ENCODE peak calls at places on chromosome 18, in six cellular contexts. E is HCT116, A is HepG2, P is H1, J is K562, F is GM12878. U is an unnamed sample.

GRCh38 chr18:29531746-29532145 is 1354.8 kb upstream of the CDH2 start:
- DNase-seq in E (no peak), J (no peak), P (no peak), F (no peak), A (no peak), U (no peak)

GRCh38 chr18:26617151-26617554 is 68.8 kb upstream of the KCTD1 start:
- DNase-seq in A (peak; percentile 25), P (no peak), E (peak; percentile 47), F (no peak), J (no peak), U (peak; percentile 12)

GRCh38 chr18:54112356-54112755 is 112.1 kb downstream of the MBD2 start:
- DNase-seq in F (no peak), A (no peak), J (no peak), E (no peak), P (no peak), U (no peak)

GRCh38 chr18:48216639-48217280 is 192.4 kb downstream of the ZBTB7C start:
- DNase-seq in F (no peak), E (no peak), J (no peak), P (no peak), A (no peak), U (no peak)

GRCh38 chr18:67135981-67136380 is 380.5 kb downstream of the DSEL start:
- DNase-seq in A (no peak), E (no peak), J (no peak), P (no peak), F (no peak), U (no peak)

GRCh38 chr18:3710712-3711269 is 260.8 kb downstream of the TGIF1 start:
- DNase-seq in A (no peak), J (peak; percentile 31), E (no peak), F (no peak), P (no peak), U (no peak)

GRCh38 chr18:35642802-35643201 is 61.3 kb downstream of the GALNT1 start:
- DNase-seq in P (no peak), J (no peak), F (no peak), E (no peak), A (no peak), U (no peak)

GRCh38 chr18:68944826-68945225 is 146.9 kb downstream of the CCDC102B start:
- DNase-seq in P (no peak), E (no peak), F (no peak), J (no peak), A (no peak), U (no peak)

GRCh38 chr18:59516356-59517155 is 157.5 kb upstream of the LMAN1 start:
- DNase-seq in F (no peak), J (peak; percentile 48), A (peak; percentile 94), P (no peak), E (no peak), U (no peak)

GRCh38 chr18:907171-907879 is 2.7 kb downstream of the ADCYAP1 start:
- DNase-seq in P (peak; percentile 70), E (no peak), A (no peak), F (no peak), J (no peak), U (no peak)

GRCh38 chr18:48803518-48803917 is 147.2 kb downstream of the SMAD7 start:
- DNase-seq in E (no peak), P (peak; percentile 37), A (no peak), F (no peak), J (peak; percentile 39), U (no peak)

GRCh38 chr18:55781481-55781957 is 193.5 kb upstream of the TCF4 start:
- DNase-seq in E (no peak), F (no peak), P (peak; percentile 64), J (peak; percentile 11), A (no peak), U (peak; percentile 38)

GRCh38 chr18:59238385-59238784 is 18.4 kb downstream of the GRP start:
- DNase-seq in P (no peak), F (no peak), A (no peak), E (no peak), J (no peak), U (no peak)

GRCh38 chr18:32771871-32772499 is 838 bp downstream of the KLHL14 start:
- DNase-seq in F (no peak), A (no peak), E (no peak), P (peak; percentile 67), J (no peak), U (no peak)

GRCh38 chr18:25074925-25075693 is 276.9 kb downstream of the ZNF521 start:
- DNase-seq in A (no peak), E (no peak), F (no peak), P (no peak), J (no peak), U (no peak)

GRCh38 chr18:67854340-67854739 is 337.8 kb upstream of the DSEL start:
- DNase-seq in E (no peak), A (no peak), J (no peak), F (no peak), P (no peak), U (no peak)

GRCh38 chr18:11497585-11497984 is 111.8 kb upstream of the SLC35G4 start:
- DNase-seq in E (no peak), F (no peak), J (no peak), A (peak; percentile 61), P (no peak), U (no peak)
- TF ChIP-seq JUND in E (no peak), F (no peak), J (no peak), A (no peak), P (no peak), U (no peak)

DNA sequence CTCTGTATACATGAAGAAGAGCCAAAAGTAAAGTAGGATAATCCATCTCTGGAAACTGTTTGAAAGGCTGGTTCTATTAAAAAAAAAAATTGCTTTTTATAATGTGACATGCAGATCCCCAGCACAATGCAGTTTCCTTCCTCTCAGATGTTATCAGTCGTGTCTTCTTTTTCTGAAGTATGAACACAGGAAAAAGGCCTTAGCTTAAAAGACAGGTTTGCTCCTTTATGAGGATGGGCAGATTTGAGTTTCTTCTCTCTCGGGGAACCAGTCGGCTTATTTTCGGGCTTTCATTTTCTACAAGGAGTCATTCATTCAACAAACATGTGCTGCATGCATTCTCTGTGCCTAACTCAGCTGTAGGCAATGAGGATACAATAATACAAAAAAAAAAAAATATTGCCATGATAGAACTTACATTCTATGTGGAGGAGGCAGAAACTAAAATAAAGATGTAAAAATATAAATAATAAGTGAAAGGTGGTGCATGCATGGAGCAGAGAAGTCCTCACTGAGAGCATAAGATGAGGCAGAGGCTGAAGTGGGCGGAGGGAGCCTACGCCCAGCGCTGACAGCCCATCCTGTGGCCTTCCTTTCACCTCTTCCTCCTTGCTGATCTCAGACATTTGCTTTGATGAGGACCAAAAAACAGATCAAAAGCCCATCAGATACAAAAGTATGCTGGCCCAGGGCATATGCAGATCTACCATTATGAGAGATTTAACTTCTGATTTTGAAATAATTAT is at the start of gene CD226:
- DNase-seq in P (no peak), A (no peak), F (no peak), J (no peak), E (no peak), U (no peak)
- TF ChIP-seq JUND in P (no peak), A (no peak), F (no peak), J (no peak), E (no peak), U (no peak)

DNA sequence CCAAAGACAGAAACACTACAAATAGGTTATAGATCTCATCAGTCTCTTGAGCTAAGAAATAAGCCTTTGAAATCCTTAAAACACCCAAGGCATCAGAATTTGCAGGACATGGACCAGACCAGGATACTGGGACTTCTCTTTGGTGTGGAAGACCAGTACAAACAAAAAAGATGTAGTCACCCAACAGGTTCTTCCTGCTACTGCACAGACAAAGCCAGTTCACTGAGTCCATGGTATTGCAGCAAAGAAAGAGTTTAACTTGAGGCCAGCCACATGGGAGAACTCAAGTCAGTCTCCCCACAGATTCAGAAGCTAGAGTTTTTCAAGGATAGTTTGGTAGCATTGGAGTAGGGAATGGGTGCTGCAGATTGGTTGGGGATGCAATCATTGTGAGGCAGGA is 169.6 kb upstream of the NDUFV2 start:
- DNase-seq in P (no peak), A (no peak), E (no peak), F (no peak), J (no peak), U (peak; percentile 56)
- TF ChIP-seq JUND in P (no peak), A (no peak), E (no peak), F (no peak), J (no peak), U (no peak)

DNA sequence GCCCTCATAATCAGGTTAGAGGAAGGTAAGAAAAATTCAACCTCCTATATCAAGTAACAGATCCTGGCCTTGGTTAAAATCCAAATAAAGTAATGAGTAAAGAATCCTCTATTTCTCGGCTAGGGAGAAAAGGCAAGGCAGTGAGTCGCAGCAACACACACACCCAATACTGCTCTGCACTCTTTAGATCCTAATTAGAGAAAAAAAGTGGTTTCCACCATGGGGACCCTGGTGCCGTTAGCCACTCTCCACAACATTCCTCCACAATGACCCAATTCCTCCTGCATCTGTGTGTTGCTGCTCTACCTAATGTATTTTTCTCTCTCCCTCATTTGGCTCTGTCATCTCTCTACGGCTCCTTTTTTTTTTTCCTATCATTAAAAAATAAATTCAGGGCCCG is 462.7 kb downstream of the METTL4 start:
- DNase-seq in J (no peak), P (no peak), A (no peak), E (no peak), F (no peak), U (no peak)
- TF ChIP-seq JUND in J (no peak), P (no peak), A (no peak), E (no peak), F (no peak), U (no peak)

GRCh38 chr18:61865466-61866165 is 27.2 kb downstream of the RNF152 start:
- DNase-seq in E (no peak), J (no peak), F (no peak), P (no peak), A (no peak), U (no peak)
- TF ChIP-seq JUND in E (no peak), J (no peak), F (no peak), P (no peak), A (no peak), U (no peak)

GRCh38 chr18:12862467-12862866 is 21.6 kb downstream of the PTPN2 start:
- DNase-seq in J (no peak), F (no peak), A (no peak), P (peak; percentile 66), E (no peak), U (peak; percentile 54)
- TF ChIP-seq JUND in J (no peak), F (no peak), A (no peak), P (no peak), E (no peak), U (no peak)

DNA sequence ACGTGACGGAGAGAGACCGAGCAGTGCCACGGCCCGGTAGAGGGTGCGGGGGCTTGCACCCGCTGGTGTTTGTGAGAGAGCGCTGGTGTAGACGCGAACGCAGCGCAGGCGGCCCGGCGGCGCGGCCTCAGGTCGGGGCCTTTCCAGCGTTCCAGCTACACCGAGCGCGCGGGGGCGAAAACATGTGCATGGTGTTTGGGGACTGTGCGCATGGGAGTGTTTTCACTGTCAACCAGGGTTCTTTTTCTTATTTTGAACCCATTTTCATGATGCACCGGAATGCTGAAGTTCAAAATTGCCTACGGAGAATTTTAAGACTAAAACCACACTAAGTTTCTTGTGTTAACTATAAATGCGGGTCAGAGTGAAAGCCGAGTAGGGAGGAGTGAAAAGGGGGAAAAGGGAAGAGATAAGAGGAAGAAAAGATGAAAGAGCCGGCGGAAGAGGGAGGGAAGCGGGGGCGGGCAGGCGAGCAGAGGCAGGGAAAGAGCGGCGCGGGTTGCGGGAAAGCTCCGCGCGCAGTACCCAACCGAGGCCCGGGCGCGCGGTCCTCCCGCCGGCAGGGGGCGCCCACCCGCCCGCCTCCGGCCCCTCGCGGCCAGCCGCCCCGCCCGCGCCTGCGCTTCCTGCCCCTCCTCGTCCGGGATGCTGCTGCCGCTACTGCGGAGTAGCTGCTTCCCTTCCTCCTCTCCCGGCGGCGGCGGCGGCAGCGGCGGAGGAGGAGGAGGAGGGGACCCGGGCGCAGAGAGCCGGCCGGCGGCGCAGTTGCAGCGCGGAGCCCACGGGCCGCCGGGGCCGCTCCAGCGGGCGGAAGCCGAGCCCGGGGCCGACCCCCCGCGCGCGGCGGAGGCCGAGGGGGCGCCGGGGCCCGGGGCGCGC is at the start of gene RAB12:
- DNase-seq in P (peak; percentile 87), A (peak; percentile 56), E (peak; percentile 51), J (peak; percentile 94), F (no peak), U (peak; percentile 82)
- TF ChIP-seq JUND in P (no peak), A (no peak), E (no peak), J (no peak), F (no peak), U (no peak)